ENCODE peak calls at places on chromosome 2, in seven cellular contexts. H is right lobe of liver, A is uterus, Q is A549, Z is esophagus squamous epithelium, W is stomach, D is body of pancreas. O is an unnamed sample.

GRCh38 chr2:41990688-41991087 is 57.1 kb upstream of the PKDCC start:
- DNase-seq in H (no peak), A (no peak), Q (peak), Z (no peak), W (no peak), D (no peak), O (no peak)

GRCh38 chr2:198100323-198100722 is 295.9 kb downstream of the PLCL1 start:
- DNase-seq in H (no peak), A (no peak), Q (no peak), Z (no peak), W (no peak), D (no peak), O (no peak)

GRCh38 chr2:101341421-101341820 is 32.9 kb upstream of the RNF149 start:
- DNase-seq in H (no peak), A (no peak), Q (no peak), Z (no peak), W (no peak), D (no peak), O (no peak)

GRCh38 chr2:128563348-128563687 is 244.7 kb upstream of the HS6ST1 start:
- DNase-seq in H (no peak), A (peak), Q (no peak), Z (no peak), W (no peak), D (peak), O (peak)

GRCh38 chr2:217799553-217800432 is 203.0 kb downstream of the TNS1 start:
- DNase-seq in H (no peak), A (peak), Q (no peak), Z (no peak), W (peak), D (peak), O (peak)

GRCh38 chr2:239092571-239093294 is 244.8 kb downstream of the TWIST2 start:
- DNase-seq in H (no peak), A (no peak), Q (no peak), Z (no peak), W (no peak), D (no peak), O (no peak)

GRCh38 chr2:77666251-77666980 is 144.2 kb upstream of the LRRTM4 start:
- DNase-seq in H (no peak), A (no peak), Q (no peak), Z (no peak), W (no peak), D (no peak), O (no peak)

GRCh38 chr2:15732341-15733077 is 140.8 kb downstream of the DDX1 start:
- DNase-seq in H (no peak), A (no peak), Q (no peak), Z (no peak), W (no peak), D (no peak), O (no peak)

GRCh38 chr2:112627060-112628040 is 18.4 kb upstream of the SLC20A1 start:
- DNase-seq in H (no peak), A (peak), Q (peak), Z (no peak), W (peak), D (no peak), O (peak)

GRCh38 chr2:103361712-103362111 is 599.9 kb downstream of the TMEM182 start:
- DNase-seq in H (no peak), A (no peak), Q (no peak), Z (no peak), W (no peak), D (no peak), O (no peak)

GRCh38 chr2:202566286-202566685 is 68.5 kb upstream of the FAM117B start:
- DNase-seq in H (no peak), A (no peak), Q (no peak), Z (no peak), W (no peak), D (no peak), O (no peak)

GRCh38 chr2:68722712-68723111 is 11.9 kb upstream of the ARHGAP25 start:
- DNase-seq in H (no peak), A (no peak), Q (no peak), Z (no peak), W (no peak), D (no peak), O (no peak)
- TF ChIP-seq CTCF in H (no peak), A (no peak), Q (peak), Z (no peak), W (no peak), D (no peak), O (no peak)

DNA sequence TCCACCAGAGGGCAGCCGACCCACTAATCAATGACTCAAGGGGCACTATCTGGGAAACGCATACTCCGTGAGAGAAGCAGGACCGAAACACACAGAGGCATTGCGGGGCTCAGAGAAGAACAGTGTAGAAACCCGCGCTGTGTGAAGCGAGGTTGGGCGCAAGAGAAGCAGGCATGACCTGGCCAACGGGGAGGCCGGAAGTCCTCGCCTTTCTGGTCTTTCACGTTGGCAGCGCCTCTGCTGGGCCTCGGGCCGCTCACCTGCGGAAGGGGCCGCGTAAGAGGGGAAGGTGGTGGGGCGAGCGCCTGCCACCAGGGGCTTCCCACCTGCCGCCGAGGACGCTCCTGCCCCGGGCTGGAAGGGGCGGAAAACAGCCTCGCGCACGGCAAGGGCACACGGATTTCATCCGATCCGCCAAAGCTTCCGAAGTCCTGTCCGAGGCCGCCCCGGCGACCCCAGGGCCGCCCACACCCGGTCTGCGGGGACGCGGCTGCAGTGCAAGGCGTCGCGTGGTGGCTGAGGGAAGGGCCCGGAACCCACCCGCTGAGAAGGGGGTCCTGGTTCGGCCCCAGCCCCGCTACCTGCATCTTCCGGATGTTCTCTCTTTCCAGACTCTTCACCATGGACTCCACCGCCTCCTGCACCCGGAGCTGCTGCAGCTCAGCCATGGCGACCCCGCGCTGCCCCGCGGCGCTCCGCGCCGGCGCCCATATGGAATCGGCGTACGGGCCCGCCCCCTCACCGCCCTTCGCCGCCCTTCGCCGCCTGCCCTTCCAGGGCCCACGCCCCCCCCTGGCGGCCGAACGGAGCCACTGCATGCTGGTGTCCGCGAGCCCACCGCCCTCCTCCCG is at the start of gene FAM136A:
- DNase-seq in H (peak), A (peak), Q (peak), Z (peak), W (peak), D (peak), O (peak)
- TF ChIP-seq POLR2A in H (peak), A (peak), Q (peak), Z (peak), W (no peak), D (peak), O (no peak)

GRCh38 chr2:173264603-173265366 is 89.9 kb upstream of the CDCA7 start:
- DNase-seq in H (no peak), A (no peak), Q (no peak), Z (peak), W (no peak), D (no peak), O (no peak)

GRCh38 chr2:173258704-173259103 is 96.0 kb upstream of the CDCA7 start:
- DNase-seq in H (no peak), A (no peak), Q (no peak), Z (no peak), W (no peak), D (no peak), O (no peak)

DNA sequence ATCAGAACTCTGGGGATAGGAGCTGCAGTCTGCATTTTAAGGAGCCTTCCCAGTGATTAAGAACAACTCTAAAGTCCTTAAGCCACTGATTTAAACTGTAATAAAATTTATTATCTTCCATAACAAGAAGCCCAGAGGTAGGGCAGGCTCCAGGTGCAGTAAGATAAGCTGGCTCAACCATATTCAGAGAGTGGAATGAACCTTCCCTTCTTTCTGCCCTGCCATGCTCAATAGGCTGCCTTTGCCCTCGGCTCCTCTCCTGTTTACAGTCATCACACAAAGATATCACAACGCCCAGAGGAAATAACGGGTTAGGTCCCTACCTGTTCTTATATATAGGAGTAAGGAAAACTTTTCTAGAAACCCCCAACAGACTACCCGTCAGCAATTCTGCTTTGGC is 90.5 kb upstream of the CDCA7 start:
- DNase-seq in H (no peak), A (no peak), Q (no peak), Z (no peak), W (no peak), D (no peak), O (no peak)
- H3K4me3 ChIP-seq in H (no peak), A (no peak), Q (no peak), Z (no peak), W (no peak), D (no peak), O (no peak)

DNA sequence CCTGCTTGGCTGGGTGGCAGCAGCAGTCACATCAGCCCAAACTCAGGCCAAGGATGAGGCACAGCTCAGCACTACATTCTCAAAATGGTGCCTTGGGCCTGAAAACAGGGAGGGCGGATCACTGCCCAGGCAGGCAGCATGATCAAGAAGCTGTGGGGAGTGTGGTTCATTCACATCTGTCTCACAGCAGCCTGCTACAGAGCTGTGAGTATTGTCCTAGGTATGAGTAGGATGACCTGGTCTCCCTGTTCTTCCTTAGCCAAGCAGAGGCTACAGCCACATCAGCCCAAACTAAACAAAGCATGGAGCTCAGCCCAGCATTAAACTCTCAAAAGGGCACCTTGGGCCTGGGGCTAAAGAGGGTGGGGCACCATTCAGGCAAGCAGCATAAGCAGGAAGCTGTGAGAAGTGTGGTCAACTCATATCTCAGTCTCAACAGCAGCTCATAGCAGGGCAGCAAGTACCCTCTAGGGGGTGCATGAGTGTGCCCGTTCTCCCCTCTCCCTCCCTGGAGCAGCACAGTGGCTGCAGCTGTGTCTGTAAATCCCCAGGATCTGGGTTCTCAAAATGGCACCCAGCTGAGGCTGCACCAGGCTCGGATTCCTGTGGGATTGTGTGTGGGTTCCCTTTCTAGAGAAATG is 139.6 kb downstream of the TRABD2A start:
- DNase-seq in H (no peak), A (no peak), Q (peak), Z (no peak), W (peak), D (no peak), O (no peak)
- TF ChIP-seq CTCF in H (no peak), A (no peak), Q (no peak), Z (no peak), W (no peak), D (no peak), O (no peak)